ENCODE peak calls at places on chromosomes 13 and 19, in seven cellular contexts. K, Q, H, B, U, W and Z are unnamed samples.

GRCh38 chr13:80235559-80236296 is 105.2 kb downstream of the SPRY2 start:
- DNase-seq in K (no peak), B (no peak), H (no peak), U (no peak), W (no peak), Q (no peak), Z (no peak)

GRCh38 chr13:42814868-42815267 is 33.5 kb downstream of the FAM216B start:
- DNase-seq in U (no peak), B (no peak), K (no peak), W (no peak), H (no peak), Q (no peak), Z (no peak)

GRCh38 chr19:43395561-43395960 is 19.1 kb upstream of the TEX101 start:
- DNase-seq in W (no peak), Q (no peak), K (no peak), B (no peak), H (no peak), U (no peak), Z (no peak)

GRCh38 chr19:12880551-12881171 is 588 bp downstream of the DNASE2 start:
- DNase-seq in Q (no peak), W (no peak), B (peak; percentile 42), H (no peak), U (no peak), K (peak; percentile 82), Z (no peak)

GRCh38 chr13:99702687-99703319 is 201.5 kb downstream of the TM9SF2 start:
- DNase-seq in W (no peak), U (no peak), Q (no peak), K (no peak), H (no peak), B (no peak), Z (no peak)

GRCh38 chr13:99650410-99650809 is 149.1 kb downstream of the TM9SF2 start:
- DNase-seq in B (no peak), H (no peak), Q (no peak), U (no peak), K (no peak), W (no peak), Z (no peak)

GRCh38 chr13:78576266-78576665 is 27.1 kb downstream of the POU4F1 start:
- DNase-seq in W (no peak), Q (no peak), K (no peak), H (no peak), B (no peak), U (no peak), Z (no peak)

GRCh38 chr13:50783940-50784339 is 59.6 kb downstream of the DLEU7 start:
- DNase-seq in U (no peak), K (no peak), Q (no peak), W (no peak), B (no peak), H (no peak), Z (no peak)

GRCh38 chr13:27926644-27927434 is 7.0 kb downstream of the PDX1 start:
- DNase-seq in H (no peak), K (no peak), B (no peak), U (no peak), Q (no peak), W (no peak), Z (no peak)

GRCh38 chr13:39760521-39760920 is 105.1 kb downstream of the COG6 start:
- DNase-seq in W (no peak), H (no peak), K (no peak), B (no peak), U (no peak), Q (no peak), Z (no peak)

GRCh38 chr19:10289836-10290438 is at the start of gene ICAM5:
- DNase-seq in H (no peak), U (peak; percentile 54), B (no peak), K (no peak), Q (no peak), W (no peak), Z (no peak)

GRCh38 chr19:42303876-42304275 is 1.5 kb upstream of the PAFAH1B3 start:
- DNase-seq in W (no peak), Q (no peak), K (no peak), B (no peak), U (no peak), H (no peak), Z (no peak)

GRCh38 chr13:40609972-40610726 is 56.3 kb downstream of the FOXO1 start:
- DNase-seq in H (no peak), U (no peak), Q (no peak), B (no peak), W (no peak), K (no peak), Z (no peak)

GRCh38 chr19:48645652-48646191 is at the start of gene CA11:
- DNase-seq in Q (no peak), U (peak; percentile 57), W (no peak), B (no peak), K (no peak), H (no peak), Z (no peak)
- H3K4me3 ChIP-seq in Q (peak within 1 kb of the TSS; percentile 68), U (peak within 1 kb of the TSS; percentile 75), W (peak within 1 kb of the TSS; percentile 90), B (peak within 1 kb of the TSS; percentile 33), K (peak within 1 kb of the TSS; percentile 8), H (peak within 1 kb of the TSS; percentile 84), Z (peak within 1 kb of the TSS; percentile 90)

GRCh38 chr19:6334490-6335285 is 1.3 kb upstream of the ACER1 start:
- DNase-seq in U (no peak), K (no peak), W (no peak), Q (no peak), B (no peak), H (no peak), Z (no peak)
- H3K27ac ChIP-seq in U (no peak overlapping the region), K (no peak overlapping the region), W (no peak overlapping the region), Q (no peak overlapping the region), B (no peak overlapping the region), H (no peak overlapping the region), Z (no peak overlapping the region)

DNA sequence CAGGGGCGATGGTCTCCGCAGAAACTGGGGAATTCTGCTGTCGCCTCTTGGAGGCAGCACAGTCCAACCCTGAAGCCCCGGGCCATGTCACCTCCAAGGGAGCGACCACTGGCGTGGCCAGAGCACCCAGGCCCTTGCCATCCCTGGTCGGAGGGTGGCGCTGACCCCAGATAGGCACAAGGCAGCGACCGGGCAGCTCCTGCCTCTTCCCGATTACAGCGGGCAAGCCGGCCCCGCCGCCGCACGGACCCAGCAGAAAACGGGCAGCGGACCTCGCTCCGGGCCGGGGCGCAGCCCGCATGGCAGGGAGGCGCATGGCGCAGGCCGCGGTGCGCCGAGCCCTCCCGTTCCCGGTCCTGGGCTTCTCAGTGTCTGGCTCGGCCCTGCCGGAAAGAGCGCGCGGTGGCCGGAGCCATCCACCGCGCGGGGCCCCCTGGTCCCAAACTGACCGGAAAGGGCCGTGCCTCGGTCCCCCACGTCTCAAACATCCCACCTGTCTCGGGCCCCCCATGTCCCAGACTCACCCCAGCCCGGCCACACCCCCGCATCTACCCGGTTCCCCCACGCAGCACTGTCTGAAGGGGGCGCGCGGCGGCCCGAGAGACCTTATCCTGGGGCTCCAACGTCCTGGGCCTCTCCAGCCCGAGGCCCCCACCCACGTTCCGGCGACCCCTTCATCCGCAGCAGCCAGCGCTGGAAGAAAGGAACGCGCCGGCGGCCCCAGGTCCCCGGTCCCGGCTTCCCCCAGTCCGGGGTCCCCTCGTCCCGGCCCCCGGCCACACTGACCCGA is 725 bp downstream of the CERS1 start:
- DNase-seq in B (no peak), Q (no peak), U (peak; percentile 89), W (no peak), H (no peak), K (no peak), Z (no peak)
- H3K4me3 ChIP-seq in B (peak overlapping the region; percentile 28), Q (peak overlapping the region; percentile 74), U (peak overlapping the region; percentile 84), W (no peak overlapping the region), H (peak overlapping the region; percentile 44), K (no peak overlapping the region), Z (peak overlapping the region; percentile 71)

DNA sequence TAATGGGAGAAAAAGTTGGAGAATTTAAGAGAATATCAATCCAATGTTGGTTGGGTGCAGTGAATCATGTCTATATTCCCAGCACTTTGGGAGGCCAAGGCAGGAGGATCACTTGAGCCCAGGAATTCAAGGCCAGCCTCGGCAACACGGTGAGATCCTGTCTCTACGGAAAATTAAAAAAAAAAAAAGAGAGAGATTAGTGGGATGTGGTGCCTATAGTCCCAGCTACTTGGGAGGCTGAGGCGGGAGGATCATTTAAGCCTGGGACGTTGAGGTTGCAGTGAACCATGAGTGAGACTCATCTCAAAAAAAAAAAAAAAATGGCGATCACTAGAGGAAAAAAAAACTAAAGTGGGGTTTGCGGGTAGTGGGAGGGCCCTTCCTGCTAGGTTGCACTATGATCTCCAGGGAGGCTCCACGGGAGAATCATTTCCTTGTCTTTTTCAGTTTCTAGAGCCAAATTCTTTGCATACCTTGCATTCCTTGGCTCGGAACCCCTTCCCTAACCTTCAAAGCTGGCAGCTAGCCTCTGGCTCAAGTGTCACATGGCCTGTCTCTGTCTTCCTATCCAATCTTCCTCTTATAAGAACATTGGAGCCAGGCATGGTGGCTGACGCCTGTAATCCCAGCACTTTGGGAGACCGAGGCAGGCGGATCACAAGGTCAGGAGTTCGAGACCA is 5.8 kb upstream of the ERCC2 start:
- DNase-seq in K (no peak), H (no peak), U (no peak), W (no peak), B (no peak), Q (peak; percentile 93), Z (no peak)
- H3K27ac ChIP-seq in K (no peak overlapping the region), H (no peak overlapping the region), U (no peak overlapping the region), W (no peak overlapping the region), B (peak overlapping the region; percentile 34), Q (peak overlapping the region; percentile 75), Z (no peak overlapping the region)

DNA sequence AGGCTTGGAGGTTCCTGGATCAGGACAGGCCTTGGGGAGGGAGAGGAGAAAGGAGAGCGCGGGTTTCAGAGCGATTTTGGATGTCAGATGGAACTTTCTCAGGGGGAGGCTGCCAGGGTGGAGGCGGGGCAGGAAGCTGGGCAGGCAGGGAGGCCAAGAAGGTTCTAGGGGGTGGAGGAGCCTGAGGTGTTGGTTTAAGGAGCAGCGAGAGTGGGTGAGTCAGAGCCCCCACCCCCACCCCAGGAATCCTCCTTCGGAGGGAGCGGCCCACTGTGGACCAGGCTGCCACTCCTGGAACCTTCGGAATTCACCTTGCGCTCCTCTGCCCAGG is 15.9 kb upstream of the NOP53 start:
- DNase-seq in H (peak; percentile 65), B (peak; percentile 68), Q (peak; percentile 92), W (no peak), U (no peak), K (peak; percentile 93), Z (peak; percentile 93)
- H3K4me3 ChIP-seq in H (peak overlapping the region; percentile 72), B (no peak overlapping the region), Q (peak overlapping the region; percentile 65), W (no peak overlapping the region), U (peak overlapping the region; percentile 49), K (no peak overlapping the region), Z (peak overlapping the region; percentile 61)

DNA sequence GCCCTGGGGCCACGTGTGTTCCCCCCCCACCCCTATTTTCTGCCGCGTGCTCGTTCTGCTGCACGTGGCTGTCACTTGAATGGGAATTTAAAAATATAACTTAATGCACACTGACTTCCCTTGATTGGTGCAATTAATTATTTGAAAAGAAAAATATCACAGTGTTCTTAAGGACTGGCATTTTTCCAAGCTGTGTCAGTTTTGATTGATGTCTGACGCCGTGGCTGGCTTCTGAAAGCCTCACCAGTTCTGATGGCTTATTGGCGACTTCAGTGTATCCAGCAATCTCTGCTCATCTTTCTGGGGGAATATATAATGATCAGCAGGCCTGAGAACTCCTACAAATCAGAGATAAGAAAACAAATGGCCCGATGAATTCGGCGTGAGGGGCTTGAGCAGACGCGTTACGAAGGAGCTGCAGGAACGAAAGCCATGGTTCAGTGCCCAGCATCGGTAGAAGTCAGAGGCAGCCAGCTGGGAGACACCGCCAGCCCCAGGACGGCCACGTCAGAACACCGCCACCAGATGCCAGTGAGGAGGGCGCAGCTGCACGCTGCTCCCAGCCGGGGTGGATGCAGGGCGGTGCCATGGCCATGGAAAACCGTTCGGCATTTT is 111.2 kb downstream of the KDM4B start:
- DNase-seq in U (no peak), W (no peak), H (no peak), Q (no peak), K (no peak), B (no peak), Z (no peak)
- H3K27ac ChIP-seq in U (peak overlapping the region; percentile 62), W (no peak overlapping the region), H (no peak overlapping the region), Q (no peak overlapping the region), K (no peak overlapping the region), B (no peak overlapping the region), Z (no peak overlapping the region)